ENCODE peak calls at places on chromosome 15, in nine cellular contexts. S, A, E, J, D, X, B, Z and I are unnamed samples.

GRCh38 chr15:101145362-101145761 is 106.5 kb downstream of the CHSY1 start:
- DNase-seq in E (no peak), B (peak), D (no peak), Z (no peak), J (no peak), A (no peak), S (no peak), X (no peak), I (no peak)

GRCh38 chr15:29674661-29675533 is 147.4 kb downstream of the TJP1 start:
- DNase-seq in D (peak), E (no peak), A (peak), X (no peak), S (peak), B (peak), J (peak), Z (peak), I (no peak)

GRCh38 chr15:83099290-83099689 is 8.2 kb upstream of the TM6SF1 start:
- DNase-seq in B (no peak), E (no peak), S (no peak), J (no peak), A (no peak), X (no peak), Z (no peak), D (no peak), I (no peak)

GRCh38 chr15:85485956-85486567 is 105.7 kb downstream of the AKAP13 start:
- DNase-seq in D (peak), S (peak), X (peak), A (no peak), J (peak), B (peak), E (peak), Z (peak), I (peak)

GRCh38 chr15:77983091-77983707 is 94.3 kb downstream of the TBC1D2B start:
- DNase-seq in J (no peak), X (no peak), B (no peak), Z (no peak), E (no peak), A (no peak), S (no peak), D (no peak), I (no peak)

GRCh38 chr15:72925661-72926060 is 126.6 kb upstream of the NEO1 start:
- DNase-seq in A (no peak), D (no peak), B (peak), S (no peak), J (no peak), E (no peak), X (no peak), Z (no peak), I (no peak)

GRCh38 chr15:80059786-80060489 is 462 bp downstream of the ZFAND6 start:
- DNase-seq in D (peak), S (peak), J (peak), A (peak), E (no peak), Z (peak), X (peak), B (peak), I (no peak)

GRCh38 chr15:41790756-41791546 is 16.7 kb downstream of the MAPKBP1 start:
- DNase-seq in A (no peak), J (no peak), S (peak), X (no peak), B (peak), E (no peak), Z (peak), D (no peak), I (peak)

GRCh38 chr15:77402740-77403379 is 17.0 kb downstream of the PEAK1 start:
- DNase-seq in E (peak), A (no peak), Z (peak), B (peak), J (no peak), D (no peak), X (no peak), S (peak), I (peak)

GRCh38 chr15:99106417-99107220 is 1.7 kb downstream of the SYNM start:
- DNase-seq in X (peak), J (no peak), B (peak), S (peak), E (no peak), A (no peak), D (peak), Z (no peak), I (peak)

GRCh38 chr15:48858401-48858800 is 19.5 kb upstream of the EID1 start:
- DNase-seq in D (no peak), B (peak), S (peak), J (no peak), E (peak), Z (peak), A (no peak), X (no peak), I (peak)

GRCh38 chr15:58182460-58183163 is 44.4 kb downstream of the AQP9 start:
- DNase-seq in S (peak), B (peak), E (no peak), J (peak), A (peak), Z (no peak), X (no peak), D (peak), I (no peak)

GRCh38 chr15:65033659-65034269 is 4.3 kb upstream of the MTFMT start:
- DNase-seq in X (no peak), J (no peak), Z (peak), A (no peak), S (peak), B (peak), E (no peak), D (no peak), I (peak)

GRCh38 chr15:57566840-57567239 is 24.9 kb upstream of the MYZAP start:
- DNase-seq in X (no peak), A (no peak), D (no peak), J (no peak), E (no peak), S (peak), Z (peak), B (no peak), I (no peak)

GRCh38 chr15:87619161-87619960 is 637.2 kb downstream of the NTRK3 start:
- DNase-seq in S (peak), J (no peak), D (no peak), E (peak), Z (peak), X (no peak), B (peak), A (no peak), I (peak)

GRCh38 chr15:75672646-75673425 is 25.1 kb downstream of the SNX33 start:
- DNase-seq in A (no peak), E (no peak), X (no peak), Z (peak), S (peak), D (no peak), J (no peak), B (peak), I (peak)

GRCh38 chr15:61994216-61994615 is 66.0 kb downstream of the VPS13C start:
- DNase-seq in J (no peak), E (peak), S (peak), B (peak), X (no peak), D (no peak), A (no peak), Z (peak), I (peak)

GRCh38 chr15:28934645-28935044 is 48.9 kb downstream of the APBA2 start:
- DNase-seq in E (no peak), X (no peak), S (no peak), A (no peak), J (no peak), B (no peak), D (no peak), Z (no peak), I (no peak)

GRCh38 chr15:57364282-57365007 is 11.9 kb upstream of the CGNL1 start:
- DNase-seq in D (no peak), S (peak), E (no peak), X (no peak), Z (no peak), A (no peak), B (peak), J (peak), I (peak)

GRCh38 chr15:83308671-83309070 is 24.2 kb upstream of the BNC1 start:
- DNase-seq in D (no peak), A (no peak), S (no peak), E (no peak), J (no peak), B (no peak), Z (no peak), X (no peak), I (no peak)

GRCh38 chr15:65008989-65009388 is 19.3 kb upstream of the SPG21 start:
- DNase-seq in J (no peak), B (no peak), D (no peak), A (no peak), Z (no peak), S (peak), X (no peak), E (no peak), I (no peak)

GRCh38 chr15:74782596-74783071 is 754 bp downstream of the CSK start:
- DNase-seq in X (no peak), A (no peak), E (no peak), J (no peak), D (no peak), Z (no peak), B (no peak), S (peak), I (no peak)

GRCh38 chr15:47733085-47733484 is 15.8 kb downstream of the SEMA6D start:
- DNase-seq in E (no peak), D (no peak), J (no peak), B (no peak), S (no peak), X (no peak), A (no peak), Z (no peak), I (no peak)

GRCh38 chr15:63381301-63382192 is at the start of gene CA12:
- DNase-seq in B (peak), E (no peak), S (peak), A (peak), X (peak), J (peak), Z (no peak), D (no peak), I (peak)

GRCh38 chr15:101489236-101489632 is 273 bp downstream of the PCSK6 start:
- DNase-seq in A (no peak), B (no peak), Z (no peak), D (no peak), X (no peak), E (no peak), J (no peak), S (peak), I (no peak)

GRCh38 chr15:88987590-88987950 is 74.4 kb upstream of the MFGE8 start:
- DNase-seq in Z (no peak), X (no peak), B (no peak), J (no peak), D (no peak), E (no peak), A (no peak), S (no peak), I (no peak)

GRCh38 chr15:88989578-88989977 is 76.4 kb upstream of the MFGE8 start:
- DNase-seq in X (no peak), D (no peak), B (peak), E (peak), A (no peak), S (peak), Z (peak), J (no peak), I (peak)

GRCh38 chr15:88985547-88986393 is 72.6 kb upstream of the MFGE8 start:
- DNase-seq in B (no peak), X (no peak), E (no peak), D (no peak), S (no peak), J (peak), A (no peak), Z (no peak), I (no peak)

GRCh38 chr15:88987951-88988671 is 74.9 kb upstream of the MFGE8 start:
- DNase-seq in S (peak), X (no peak), E (no peak), J (peak), Z (peak), A (no peak), B (peak), D (no peak), I (no peak)

DNA sequence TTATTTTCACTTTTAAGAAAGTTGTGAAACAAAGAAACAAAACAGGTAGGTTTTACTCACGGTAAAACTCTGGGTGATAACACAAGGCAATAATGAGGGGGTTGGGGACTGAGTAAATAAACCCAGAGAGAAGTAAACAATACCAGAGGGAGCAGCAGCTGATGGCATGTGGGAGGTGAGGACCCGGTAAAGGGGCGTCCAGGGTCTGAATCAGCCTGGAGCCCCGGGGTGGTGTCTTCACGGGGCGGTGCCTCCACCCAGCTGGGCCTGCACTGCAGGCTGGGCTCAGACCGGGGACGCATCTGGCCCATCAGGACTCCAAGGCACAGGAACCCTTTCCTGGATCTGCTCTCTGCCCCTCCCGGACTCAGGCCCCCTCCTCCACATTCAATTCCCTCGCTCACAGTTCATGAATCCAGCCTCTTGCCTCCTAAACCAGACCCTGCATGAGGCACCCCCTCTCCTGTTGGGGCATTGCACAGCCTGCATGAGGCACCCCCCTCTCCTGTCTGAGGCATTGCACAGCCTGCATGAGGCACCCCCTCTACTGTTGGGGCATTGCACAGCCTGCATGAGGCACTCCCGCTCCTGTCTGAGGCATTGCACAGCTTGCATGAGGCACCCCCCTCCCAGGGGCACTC is 73.9 kb upstream of the MFGE8 start:
- DNase-seq in A (no peak), Z (no peak), J (no peak), S (no peak), B (no peak), D (no peak), X (no peak), E (no peak), I (no peak)
- TF ChIP-seq CTCF in A (no peak), Z (no peak), J (peak), S (no peak), B (no peak), D (no peak), X (no peak), E (no peak), I (no peak)

GRCh38 chr15:60966746-60967145 is 262.4 kb downstream of the RORA start:
- DNase-seq in S (no peak), E (no peak), X (no peak), A (no peak), J (no peak), Z (no peak), D (no peak), B (no peak), I (no peak)
- TF ChIP-seq CTCF in S (no peak), E (no peak), X (no peak), A (no peak), J (no peak), Z (no peak), D (no peak), B (no peak), I (no peak)

DNA sequence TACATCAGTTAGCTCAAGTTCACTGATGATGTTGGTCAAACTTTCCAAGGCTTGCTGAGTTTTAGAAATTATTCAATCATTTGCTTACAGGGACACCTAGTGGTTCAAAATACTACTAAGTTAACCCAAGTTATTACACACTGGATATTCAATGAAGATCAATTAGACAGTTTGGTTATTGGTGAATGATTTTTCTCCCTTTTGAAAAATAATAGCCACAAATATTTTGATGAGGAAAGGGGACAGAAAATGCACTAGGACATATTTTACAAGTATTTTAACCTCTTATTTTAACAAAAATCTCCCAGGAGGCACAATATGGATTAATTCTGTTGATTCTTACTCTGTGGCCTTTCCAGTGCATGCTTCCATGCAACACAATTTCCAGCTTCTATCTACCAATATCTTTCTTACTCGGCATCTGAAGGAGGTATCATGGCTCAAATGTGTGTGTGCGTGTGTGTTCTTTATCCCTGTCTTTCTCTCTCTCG is 20.1 kb upstream of the GOLGA6L2 start:
- DNase-seq in X (no peak), E (peak), J (no peak), B (peak), Z (peak), A (no peak), D (no peak), S (peak), I (no peak)
- TF ChIP-seq CTCF in X (no peak), E (peak), J (peak), B (peak), Z (peak), A (peak), D (peak), S (peak), I (no peak)

DNA sequence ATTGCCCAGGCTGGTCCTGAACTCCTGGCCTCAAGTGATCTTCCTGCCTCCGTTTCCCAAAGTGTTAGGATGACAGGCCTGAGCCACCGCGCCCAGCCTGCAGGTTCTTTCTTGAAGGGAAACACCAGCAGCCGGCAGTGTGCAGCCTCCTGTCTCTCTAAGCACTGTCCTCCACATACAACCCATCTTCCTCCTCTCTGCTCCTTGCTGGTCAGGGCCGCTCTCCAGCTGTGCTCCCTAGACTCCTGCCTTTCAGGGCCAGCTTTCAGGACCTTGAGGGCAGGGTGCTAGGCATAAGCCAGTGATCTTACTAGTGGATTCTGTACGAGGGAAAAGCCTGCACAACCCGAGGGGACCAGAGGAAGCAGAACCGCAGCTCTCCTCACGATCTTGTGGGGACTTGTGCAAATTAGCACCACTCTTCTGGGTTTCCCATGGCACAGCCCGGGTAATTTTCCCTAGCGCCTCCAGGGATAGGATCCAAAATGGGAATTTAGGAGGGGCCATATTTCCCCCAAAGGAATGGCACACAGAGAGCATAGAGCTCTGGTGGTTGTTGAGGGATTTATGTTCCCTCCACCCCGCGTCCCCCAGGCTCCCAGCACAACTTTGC is 18.2 kb upstream of the CORO2B start:
- DNase-seq in X (no peak), A (no peak), J (peak), S (no peak), D (no peak), Z (no peak), E (no peak), B (no peak), I (no peak)
- TF ChIP-seq CTCF in X (no peak), A (no peak), J (no peak), S (no peak), D (no peak), Z (no peak), E (no peak), B (no peak), I (no peak)

DNA sequence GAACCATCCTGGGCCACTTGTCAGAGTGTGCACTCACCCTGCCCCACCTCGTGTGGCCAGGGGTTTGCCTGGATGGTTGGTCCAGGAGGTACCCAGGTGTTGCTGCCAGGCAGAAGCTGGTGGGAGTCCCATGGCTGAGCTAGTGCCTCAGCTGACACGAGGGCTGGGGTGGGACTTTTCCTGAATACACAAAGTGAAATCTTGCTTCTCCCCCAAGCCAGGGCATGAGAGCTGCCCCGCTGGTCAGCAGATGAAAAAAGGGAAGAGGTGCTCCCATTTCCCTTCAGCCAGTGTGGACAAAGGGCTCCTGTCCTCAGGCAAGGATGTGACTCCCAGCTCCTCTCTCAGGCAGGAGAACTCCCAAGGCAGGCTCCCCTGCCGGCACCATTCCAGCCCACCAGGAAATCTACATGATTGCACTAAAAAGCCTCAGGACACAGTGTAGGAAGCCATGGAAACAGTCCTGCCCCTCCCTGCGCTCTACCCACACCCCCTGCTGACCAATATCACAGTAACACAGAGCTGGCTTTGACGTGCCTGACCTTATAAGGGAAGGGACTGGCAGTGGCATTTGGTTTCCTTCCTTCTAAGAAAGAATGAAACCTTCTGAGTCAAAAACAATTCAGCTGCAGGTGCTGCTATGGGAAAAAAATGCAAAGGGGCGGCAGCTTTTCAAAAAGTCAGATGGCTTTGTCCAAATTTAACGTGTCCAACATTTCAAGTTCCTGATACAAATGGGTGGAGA is 33.9 kb downstream of the MYO5C start:
- DNase-seq in B (peak), D (peak), A (no peak), E (no peak), X (peak), J (peak), S (peak), Z (peak), I (peak)
- TF ChIP-seq CTCF in B (no peak), D (no peak), A (no peak), E (peak), X (no peak), J (no peak), S (no peak), Z (peak), I (peak)

GRCh38 chr15:34613997-34614396 is 30.5 kb upstream of the GOLGA8B start:
- DNase-seq in J (no peak), D (no peak), E (no peak), B (no peak), A (no peak), S (no peak), Z (no peak), X (no peak), I (no peak)

GRCh38 chr15:34619151-34619550 is 35.7 kb upstream of the GOLGA8B start:
- DNase-seq in E (no peak), Z (no peak), X (no peak), S (no peak), A (no peak), B (no peak), D (no peak), J (no peak), I (no peak)

GRCh38 chr15:34620122-34620521 is 36.7 kb upstream of the GOLGA8B start:
- DNase-seq in S (no peak), X (no peak), J (no peak), D (no peak), A (no peak), B (no peak), Z (no peak), E (no peak), I (no peak)

GRCh38 chr15:34618073-34618472 is 34.6 kb upstream of the GOLGA8B start:
- DNase-seq in D (no peak), J (no peak), E (no peak), S (no peak), Z (no peak), A (no peak), X (no peak), B (no peak), I (no peak)

DNA sequence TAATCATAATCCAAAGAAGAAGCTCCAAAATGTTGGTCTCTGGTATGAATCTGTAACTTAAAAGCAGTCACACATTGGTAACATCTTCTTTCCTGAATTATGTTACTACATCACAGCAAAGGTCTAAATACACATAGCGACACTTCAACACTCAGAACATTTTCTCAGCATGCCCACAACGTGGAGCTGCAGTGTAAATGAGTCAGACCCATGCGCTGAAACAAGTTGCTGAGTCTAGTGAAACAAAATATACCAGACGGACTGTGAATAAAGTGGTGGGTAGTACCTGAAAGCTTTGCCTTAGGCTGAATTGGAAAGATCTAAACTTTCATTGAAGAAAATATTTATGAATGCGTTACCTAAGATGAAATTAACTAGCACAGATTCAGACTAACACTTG is 33.2 kb upstream of the GOLGA8B start:
- DNase-seq in A (no peak), X (no peak), S (peak), B (peak), E (no peak), Z (peak), J (no peak), D (peak), I (peak)
- TF ChIP-seq CTCF in A (no peak), X (no peak), S (peak), B (peak), E (peak), Z (peak), J (no peak), D (no peak), I (peak)